ENCODE peak calls at places on chromosomes 1 and 21, in six cellular contexts. One of them, this sample, is unnamed.

GRCh38 chr1:202130816-202131522 is 8.3 kb downstream of the GPR37L1 start:
- DNase-seq in GM12891: no peak
- DNase-seq in HepG2: no peak
- DNase-seq in K562: no peak
- DNase-seq in H1: no peak
- DNase-seq in GM12878: no peak
- DNase-seq in this sample: no peak

GRCh38 chr1:183636783-183637182 is 1.2 kb upstream of the ARPC5 start:
- DNase-seq in K562: no peak
- DNase-seq in GM12878: no peak
- DNase-seq in HepG2: no peak
- DNase-seq in H1: no peak
- DNase-seq in GM12891: no peak
- DNase-seq in this sample: no peak

GRCh38 chr21:16279658-16280581 is 550.1 kb downstream of the USP25 start:
- DNase-seq in GM12878: no peak
- DNase-seq in H1: peak
- DNase-seq in GM12891: no peak
- DNase-seq in K562: no peak
- DNase-seq in HepG2: no peak
- DNase-seq in this sample: no peak

GRCh38 chr1:63868220-63868897 is 94.5 kb downstream of the ROR1 start:
- DNase-seq in GM12891: no peak
- DNase-seq in HepG2: no peak
- DNase-seq in GM12878: no peak
- DNase-seq in H1: no peak
- DNase-seq in K562: peak
- DNase-seq in this sample: no peak

GRCh38 chr21:44700101-44701022 is 3.4 kb downstream of the KRTAP10-12 start:
- DNase-seq in HepG2: peak
- DNase-seq in H1: no peak
- DNase-seq in GM12891: no peak
- DNase-seq in K562: no peak
- DNase-seq in GM12878: no peak
- DNase-seq in this sample: no peak

GRCh38 chr1:241590734-241591133 is 49.4 kb downstream of the CHML start:
- DNase-seq in GM12878: no peak
- DNase-seq in GM12891: no peak
- DNase-seq in H1: no peak
- DNase-seq in K562: no peak
- DNase-seq in HepG2: no peak
- DNase-seq in this sample: no peak

GRCh38 chr1:88740784-88741183 is 56.7 kb downstream of the PKN2 start:
- DNase-seq in K562: no peak
- DNase-seq in GM12878: no peak
- DNase-seq in GM12891: no peak
- DNase-seq in HepG2: no peak
- DNase-seq in H1: no peak
- DNase-seq in this sample: no peak

GRCh38 chr1:236469466-236469865 is 54.3 kb upstream of the LGALS8 start:
- DNase-seq in GM12891: no peak
- DNase-seq in HepG2: no peak
- DNase-seq in K562: no peak
- DNase-seq in H1: no peak
- DNase-seq in GM12878: no peak
- DNase-seq in this sample: no peak

GRCh38 chr1:92929461-92929860 is 31.8 kb downstream of the DIPK1A start:
- DNase-seq in H1: no peak
- DNase-seq in GM12891: no peak
- DNase-seq in K562: no peak
- DNase-seq in HepG2: no peak
- DNase-seq in GM12878: no peak
- DNase-seq in this sample: no peak

GRCh38 chr1:165324050-165324449 is 32.5 kb downstream of the LMX1A start:
- DNase-seq in K562: no peak
- DNase-seq in GM12891: no peak
- DNase-seq in HepG2: no peak
- DNase-seq in GM12878: no peak
- DNase-seq in H1: no peak
- DNase-seq in this sample: no peak

GRCh38 chr1:3242408-3243270 is 173.6 kb downstream of the PRDM16 start:
- DNase-seq in GM12878: no peak
- DNase-seq in HepG2: no peak
- DNase-seq in H1: no peak
- DNase-seq in K562: no peak
- DNase-seq in GM12891: no peak
- DNase-seq in this sample: no peak

GRCh38 chr21:36664678-36665022 is 34.3 kb upstream of the SIM2 start:
- DNase-seq in GM12878: no peak
- DNase-seq in K562: no peak
- DNase-seq in GM12891: no peak
- DNase-seq in H1: no peak
- DNase-seq in HepG2: no peak
- DNase-seq in this sample: no peak

GRCh38 chr21:36658926-36659325 is 40.0 kb upstream of the SIM2 start:
- DNase-seq in K562: no peak
- DNase-seq in GM12891: no peak
- DNase-seq in GM12878: no peak
- DNase-seq in HepG2: no peak
- DNase-seq in H1: no peak
- DNase-seq in this sample: no peak

GRCh38 chr21:36657999-36658398 is 40.9 kb upstream of the SIM2 start:
- DNase-seq in K562: no peak
- DNase-seq in H1: no peak
- DNase-seq in HepG2: no peak
- DNase-seq in GM12878: no peak
- DNase-seq in GM12891: no peak
- DNase-seq in this sample: no peak

GRCh38 chr21:36663033-36663855 is 35.7 kb upstream of the SIM2 start:
- DNase-seq in GM12878: no peak
- DNase-seq in K562: no peak
- DNase-seq in GM12891: no peak
- DNase-seq in HepG2: no peak
- DNase-seq in H1: no peak
- DNase-seq in this sample: no peak

DNA sequence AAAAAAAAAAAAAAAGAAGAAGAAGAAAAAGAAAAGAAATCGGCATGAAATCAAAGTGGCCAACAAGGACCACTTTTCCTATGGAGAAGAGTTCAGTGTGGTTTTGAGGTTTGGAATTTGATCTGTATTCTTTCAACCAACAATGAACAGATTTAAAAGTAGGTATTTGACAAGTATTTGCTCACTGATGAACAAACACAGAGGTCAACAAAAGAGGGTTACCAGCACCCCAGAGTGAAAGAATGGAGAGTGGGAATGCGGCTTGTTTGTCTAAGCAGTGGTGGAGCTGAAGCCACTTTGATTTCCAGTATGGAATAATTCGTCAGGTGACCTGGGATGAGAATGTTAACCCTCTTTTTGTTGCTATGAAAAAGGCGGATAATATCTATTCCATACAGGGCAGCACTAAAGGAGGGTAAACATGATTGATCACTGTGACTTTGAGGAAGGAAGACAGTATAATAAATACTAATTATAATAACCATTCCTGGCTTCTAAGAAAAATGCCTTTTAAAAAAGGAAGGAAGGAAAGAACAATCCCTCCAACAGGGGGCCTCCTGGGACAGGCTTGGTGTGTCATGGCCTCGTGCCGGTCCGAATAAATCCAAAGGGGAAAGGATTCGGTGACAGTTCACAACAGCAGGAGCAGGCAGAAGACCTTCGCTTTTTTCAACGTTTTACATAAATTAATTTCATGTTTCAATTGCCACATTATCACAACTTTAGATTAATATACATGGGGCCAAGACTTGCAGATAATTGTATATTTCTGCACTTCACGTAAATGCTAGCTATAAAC is 37.2 kb upstream of the SIM2 start:
- DNase-seq in GM12891: no peak
- DNase-seq in GM12878: no peak
- DNase-seq in K562: peak
- DNase-seq in HepG2: peak
- DNase-seq in H1: no peak
- DNase-seq in this sample: no peak
- TF ChIP-seq TAF1 in GM12891: no peak
- TF ChIP-seq TAF1 in GM12878: no peak
- TF ChIP-seq TAF1 in K562: no peak
- TF ChIP-seq TAF1 in HepG2: no peak
- TF ChIP-seq TAF1 in H1: no peak
- TF ChIP-seq TAF1 in this sample: no peak

GRCh38 chr21:32412162-32412997 is at the start of gene EVA1C:
- DNase-seq in GM12878: no peak
- DNase-seq in HepG2: no peak
- DNase-seq in K562: no peak
- DNase-seq in GM12891: no peak
- DNase-seq in H1: no peak
- DNase-seq in this sample: no peak
- TF ChIP-seq POLR2A in GM12878: no peak
- TF ChIP-seq POLR2A in HepG2: no peak
- TF ChIP-seq POLR2A in K562: no peak
- TF ChIP-seq POLR2A in GM12891: no peak
- TF ChIP-seq POLR2A in H1: no peak
- TF ChIP-seq POLR2A in this sample: no peak

DNA sequence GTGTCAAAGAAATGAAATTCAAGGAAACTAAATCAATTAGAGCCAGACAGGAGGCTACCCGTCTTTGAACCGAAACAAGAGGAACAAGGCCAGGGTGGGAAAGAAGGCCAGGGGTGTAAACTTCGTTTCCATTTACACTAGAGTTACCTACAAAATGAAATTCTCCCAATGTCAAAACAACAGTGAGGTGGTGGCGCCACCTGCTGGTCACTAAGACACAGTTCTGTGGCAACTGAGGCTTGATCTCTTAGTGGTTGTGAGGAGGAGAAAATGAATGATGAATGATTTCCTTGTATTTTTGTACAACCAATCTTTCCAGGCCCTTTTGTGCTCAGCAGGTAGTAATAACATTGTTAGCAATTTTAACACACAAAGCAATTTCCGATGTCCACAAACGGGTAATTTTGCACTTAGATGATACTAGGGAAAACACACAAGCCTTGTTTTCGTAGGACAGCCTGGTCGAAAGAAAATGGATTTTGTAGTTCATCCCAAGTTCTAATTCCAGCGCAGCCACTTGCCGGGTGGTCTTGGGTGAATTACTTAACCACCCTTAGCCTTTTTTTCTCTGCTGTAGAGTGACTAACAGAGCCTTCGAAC is 54.8 kb upstream of the SOD1 start:
- DNase-seq in GM12891: peak
- DNase-seq in GM12878: peak
- DNase-seq in K562: peak
- DNase-seq in HepG2: peak
- DNase-seq in H1: peak
- DNase-seq in this sample: peak
- TF ChIP-seq POLR2AphosphoS5 in GM12891: no peak
- TF ChIP-seq POLR2AphosphoS5 in GM12878: no peak
- TF ChIP-seq POLR2AphosphoS5 in K562: no peak
- TF ChIP-seq POLR2AphosphoS5 in HepG2: no peak
- TF ChIP-seq POLR2AphosphoS5 in H1: no peak
- TF ChIP-seq POLR2AphosphoS5 in this sample: no peak

DNA sequence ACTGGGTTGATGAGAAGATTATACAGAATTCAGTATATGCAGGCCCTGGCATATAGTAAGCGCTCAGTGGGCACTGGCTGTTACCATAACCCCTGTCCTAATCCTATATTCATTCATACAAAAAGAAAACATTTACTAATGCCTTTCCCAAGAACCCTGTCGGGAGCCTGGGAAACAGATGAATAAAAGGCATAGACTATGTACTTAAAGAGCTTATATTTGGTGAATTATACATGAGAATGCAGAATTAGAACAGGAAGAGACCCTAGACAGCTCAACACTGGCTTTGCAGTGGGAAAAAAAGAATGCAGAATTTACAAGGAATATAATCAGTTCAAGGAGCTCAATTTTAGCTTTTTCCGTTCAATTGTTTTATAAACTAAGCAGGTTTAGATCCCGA is 10.9 kb downstream of the AK2 start:
- DNase-seq in HepG2: no peak
- DNase-seq in GM12878: no peak
- DNase-seq in K562: no peak
- DNase-seq in GM12891: no peak
- DNase-seq in H1: no peak
- DNase-seq in this sample: no peak
- TF ChIP-seq TAF1 in HepG2: no peak
- TF ChIP-seq TAF1 in GM12878: no peak
- TF ChIP-seq TAF1 in K562: no peak
- TF ChIP-seq TAF1 in GM12891: no peak
- TF ChIP-seq TAF1 in H1: no peak
- TF ChIP-seq TAF1 in this sample: no peak

GRCh38 chr1:213015099-213016050 is at the start of gene ANGEL2:
- DNase-seq in GM12878: peak
- DNase-seq in GM12891: peak
- DNase-seq in HepG2: peak
- DNase-seq in H1: peak
- DNase-seq in K562: peak
- DNase-seq in this sample: peak
- TF ChIP-seq POLR2A in GM12878: peak
- TF ChIP-seq POLR2A in GM12891: peak
- TF ChIP-seq POLR2A in HepG2: peak
- TF ChIP-seq POLR2A in H1: no peak
- TF ChIP-seq POLR2A in K562: peak
- TF ChIP-seq POLR2A in this sample: peak

DNA sequence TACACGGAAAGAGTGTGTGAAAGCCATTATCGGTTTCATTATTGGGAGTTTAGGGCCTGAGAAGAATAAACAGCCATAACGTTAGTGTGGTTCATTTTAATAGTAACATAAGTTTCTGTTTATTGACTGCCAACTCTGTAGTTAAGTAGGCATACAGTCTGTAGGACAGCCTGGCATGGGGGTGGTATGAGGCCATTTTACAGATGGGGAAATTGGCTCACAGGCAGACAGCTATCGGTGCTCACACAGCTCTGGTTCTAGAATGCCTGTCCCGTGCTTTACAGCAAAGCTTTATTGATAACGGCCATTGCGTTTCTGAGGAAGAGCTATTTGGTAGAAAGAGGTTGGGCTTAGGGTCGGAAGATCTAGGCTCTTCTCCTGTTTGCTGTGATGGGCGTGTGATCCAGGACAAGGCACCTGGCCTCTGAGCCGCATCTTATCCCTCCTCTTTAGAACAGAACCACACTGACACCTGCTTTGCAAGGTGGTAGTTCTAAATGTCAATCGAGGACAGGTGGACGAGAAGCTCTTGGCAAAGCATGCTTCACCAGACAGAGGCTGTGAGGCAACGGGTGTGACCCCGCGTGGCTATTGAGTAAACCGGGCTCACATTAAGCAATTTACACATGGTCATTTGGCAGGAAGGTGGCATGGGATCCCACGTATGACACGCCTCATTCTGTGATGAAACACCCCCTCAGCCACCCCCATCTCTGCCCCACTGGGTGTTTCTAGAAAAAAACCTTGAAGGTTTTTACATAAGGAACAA is 14.9 kb downstream of the ETS2 start:
- DNase-seq in K562: no peak
- DNase-seq in GM12891: no peak
- DNase-seq in H1: no peak
- DNase-seq in GM12878: no peak
- DNase-seq in HepG2: no peak
- DNase-seq in this sample: no peak
- TF ChIP-seq POLR2AphosphoS5 in K562: no peak
- TF ChIP-seq POLR2AphosphoS5 in GM12891: no peak
- TF ChIP-seq POLR2AphosphoS5 in H1: no peak
- TF ChIP-seq POLR2AphosphoS5 in GM12878: no peak
- TF ChIP-seq POLR2AphosphoS5 in HepG2: no peak
- TF ChIP-seq POLR2AphosphoS5 in this sample: no peak

This sample was measured in GM12892.